ENCODE peak calls at places on chromosomes 2 and 18, in nine cellular contexts. Q is suprapubic skin, Y is AG09319, T is fibroblast of villous mesenchyme, D is AG04449, V is right lobe of liver, H is upper lobe of left lung, L is transverse colon, W is adrenal gland. P is an unnamed sample.

GRCh38 chr2:120949957-120950590 is 214.4 kb downstream of the GLI2 start:
- DNase-seq in Q (no peak), Y (no peak), T (no peak), D (no peak), V (no peak), H (no peak), L (no peak), W (no peak), P (no peak)

GRCh38 chr18:24726727-24727539 is 266.5 kb downstream of the HRH4 start:
- DNase-seq in Q (peak), Y (peak), T (peak), D (peak), V (peak), H (no peak), L (peak), W (peak), P (peak)

GRCh38 chr2:33476100-33476792 is at the start of gene RASGRP3:
- DNase-seq in Q (peak), Y (peak), T (peak), D (peak), V (peak), H (peak), L (peak), W (peak), P (peak)

GRCh38 chr2:20604957-20605381 is 45.9 kb downstream of the HS1BP3 start:
- DNase-seq in Q (peak), Y (peak), T (peak), D (peak), V (peak), H (no peak), L (no peak), W (peak), P (peak)

GRCh38 chr18:478679-479078 is 21.8 kb downstream of the COLEC12 start:
- DNase-seq in Q (no peak), Y (no peak), T (peak), D (no peak), V (no peak), H (no peak), L (no peak), W (no peak), P (no peak)

GRCh38 chr2:105785095-105785847 is 40.6 kb downstream of the NCK2 start:
- DNase-seq in Q (no peak), Y (no peak), T (no peak), D (no peak), V (no peak), H (no peak), L (no peak), W (no peak), P (no peak)

GRCh38 chr2:151775057-151775740 is 40.9 kb upstream of the NEB start:
- DNase-seq in Q (no peak), Y (no peak), T (peak), D (no peak), V (no peak), H (no peak), L (no peak), W (no peak), P (no peak)

GRCh38 chr2:58866040-58866439 is 624.9 kb upstream of the FANCL start:
- DNase-seq in Q (no peak), Y (no peak), T (no peak), D (no peak), V (no peak), H (no peak), L (no peak), W (no peak), P (no peak)

GRCh38 chr2:175282300-175282699 is 100.8 kb upstream of the ATP5MC3 start:
- DNase-seq in Q (no peak), Y (peak), T (peak), D (no peak), V (no peak), H (no peak), L (no peak), W (no peak), P (no peak)

GRCh38 chr18:76766429-76766828 is 55.9 kb upstream of the ZNF236 start:
- DNase-seq in Q (no peak), Y (no peak), T (no peak), D (no peak), V (no peak), H (no peak), L (no peak), W (no peak), P (no peak)

GRCh38 chr2:126804347-126804746 is 94.3 kb upstream of the TEX51 start:
- DNase-seq in Q (no peak), Y (no peak), T (no peak), D (no peak), V (no peak), H (peak), L (no peak), W (no peak), P (no peak)

GRCh38 chr2:20071397-20072383 is 20.3 kb upstream of the LAPTM4A start:
- DNase-seq in Q (no peak), Y (peak), T (peak), D (peak), V (no peak), H (peak), L (no peak), W (peak), P (peak)

GRCh38 chr2:120854766-120855530 is 119.3 kb downstream of the GLI2 start:
- DNase-seq in Q (peak), Y (no peak), T (no peak), D (no peak), V (no peak), H (no peak), L (no peak), W (no peak), P (no peak)

GRCh38 chr18:8140841-8141501 is 468.3 kb upstream of the RAB12 start:
- DNase-seq in Q (no peak), Y (no peak), T (peak), D (no peak), V (no peak), H (no peak), L (peak), W (peak), P (no peak)

GRCh38 chr2:241489733-241490443 is 18.5 kb downstream of the STK25 start:
- DNase-seq in Q (no peak), Y (no peak), T (no peak), D (no peak), V (no peak), H (peak), L (peak), W (no peak), P (no peak)

GRCh38 chr2:105926960-105927678 is 182.4 kb downstream of the NCK2 start:
- DNase-seq in Q (no peak), Y (no peak), T (no peak), D (no peak), V (no peak), H (no peak), L (peak), W (no peak), P (no peak)

GRCh38 chr2:210299974-210300373 is 15.0 kb downstream of the MYL1 start:
- DNase-seq in Q (no peak), Y (no peak), T (no peak), D (no peak), V (no peak), H (no peak), L (no peak), W (no peak), P (no peak)

GRCh38 chr2:28824207-28824606 is 13.6 kb downstream of the SPDYA start:
- DNase-seq in Q (no peak), Y (no peak), T (no peak), D (no peak), V (no peak), H (no peak), L (no peak), W (no peak), P (no peak)

DNA sequence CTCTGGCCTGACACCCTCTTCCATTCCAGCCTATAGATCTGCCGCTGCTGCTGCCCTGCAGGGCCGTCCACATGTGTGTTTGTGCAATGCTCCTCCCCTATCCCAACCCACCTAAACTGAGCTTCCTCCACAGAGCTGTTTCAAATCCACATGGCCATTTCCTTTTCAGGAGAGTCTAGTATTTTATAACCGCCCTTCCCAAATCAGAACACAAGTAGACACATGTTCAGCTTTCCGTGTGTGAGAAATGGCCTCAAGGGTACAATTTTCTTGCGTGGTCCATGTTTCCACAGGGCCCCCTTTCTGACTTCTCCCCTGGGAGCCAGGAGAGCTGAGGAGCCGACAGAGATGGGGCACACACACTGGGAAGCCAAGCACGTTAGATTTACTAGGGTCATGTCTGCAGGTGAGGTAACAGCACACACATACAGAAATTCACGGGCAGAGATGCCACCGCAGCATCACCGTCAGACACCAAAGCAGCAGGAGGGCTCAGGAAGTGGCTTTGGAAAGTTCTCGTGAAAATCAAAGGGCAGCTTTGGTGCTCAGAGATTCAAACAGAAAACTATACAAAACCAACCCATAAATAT is 102.9 kb upstream of the TGFA start:
- DNase-seq in Q (no peak), Y (no peak), T (no peak), D (no peak), V (no peak), H (no peak), L (no peak), W (no peak), P (no peak)
- TF ChIP-seq CTCF in Q (no peak), Y (no peak), T (no peak), D (no peak), V (no peak), H (no peak), L (no peak), W (no peak), P (no peak)

GRCh38 chr2:194319222-194319992 is 1337.6 kb upstream of the SLC39A10 start:
- DNase-seq in Q (no peak), Y (no peak), T (no peak), D (no peak), V (no peak), H (no peak), L (no peak), W (no peak), P (no peak)
- TF ChIP-seq CTCF in Q (no peak), Y (no peak), T (no peak), D (no peak), V (peak), H (no peak), L (no peak), W (no peak), P (no peak)

GRCh38 chr2:154092571-154092970 is 220.8 kb downstream of the GALNT13 start:
- DNase-seq in Q (no peak), Y (no peak), T (no peak), D (no peak), V (no peak), H (no peak), L (no peak), W (no peak), P (no peak)

GRCh38 chr2:154097823-154098398 is 226.2 kb downstream of the GALNT13 start:
- DNase-seq in Q (no peak), Y (no peak), T (no peak), D (no peak), V (no peak), H (no peak), L (no peak), W (no peak), P (no peak)

DNA sequence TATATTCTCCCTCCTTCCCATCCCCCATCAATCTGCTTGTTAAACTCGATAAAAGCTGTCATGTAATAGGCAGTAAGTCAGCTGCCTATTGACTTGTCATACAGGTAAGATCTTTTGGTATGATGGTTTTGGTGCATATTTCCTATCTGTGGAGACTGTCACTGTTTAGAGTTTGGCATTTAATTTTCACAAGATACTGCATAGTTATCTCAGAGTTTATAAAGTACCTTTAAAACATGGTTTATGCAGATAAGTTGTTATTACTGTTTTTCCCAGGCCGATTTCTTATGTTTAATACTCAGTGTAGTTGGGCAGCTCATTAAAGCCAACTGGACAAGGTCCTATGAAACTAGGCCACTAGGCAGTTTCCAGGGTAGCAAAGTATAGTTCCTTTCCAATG is 222.1 kb downstream of the GALNT13 start:
- DNase-seq in Q (no peak), Y (no peak), T (no peak), D (no peak), V (no peak), H (no peak), L (no peak), W (no peak), P (no peak)
- TF ChIP-seq CTCF in Q (no peak), Y (no peak), T (no peak), D (no peak), V (no peak), H (no peak), L (no peak), W (no peak), P (no peak)

GRCh38 chr2:102050854-102051391 is 59.2 kb downstream of the IL1R2 start:
- DNase-seq in Q (peak), Y (no peak), T (peak), D (no peak), V (peak), H (no peak), L (peak), W (peak), P (no peak)

GRCh38 chr2:102051659-102052366 is 60.1 kb downstream of the IL1R2 start:
- DNase-seq in Q (peak), Y (no peak), T (peak), D (no peak), V (no peak), H (no peak), L (no peak), W (no peak), P (no peak)

GRCh38 chr2:102055346-102055975 is 63.7 kb downstream of the IL1R2 start:
- DNase-seq in Q (peak), Y (no peak), T (peak), D (no peak), V (peak), H (no peak), L (no peak), W (no peak), P (no peak)

GRCh38 chr2:102052367-102052764 is 60.6 kb downstream of the IL1R2 start:
- DNase-seq in Q (peak), Y (no peak), T (peak), D (no peak), V (no peak), H (no peak), L (no peak), W (no peak), P (no peak)

GRCh38 chr2:102053096-102053495 is 61.3 kb downstream of the IL1R2 start:
- DNase-seq in Q (peak), Y (no peak), T (no peak), D (no peak), V (peak), H (no peak), L (no peak), W (no peak), P (no peak)
- TF ChIP-seq CTCF in Q (no peak), Y (no peak), T (no peak), D (no peak), V (no peak), H (no peak), L (no peak), W (no peak), P (no peak)

GRCh38 chr2:238291550-238292281 is 3.3 kb upstream of the PER2 start:
- DNase-seq in Q (no peak), Y (no peak), T (no peak), D (no peak), V (no peak), H (no peak), L (no peak), W (no peak), P (no peak)

GRCh38 chr2:238296638-238297457 is 8.4 kb upstream of the PER2 start:
- DNase-seq in Q (no peak), Y (no peak), T (no peak), D (no peak), V (no peak), H (peak), L (no peak), W (no peak), P (no peak)

GRCh38 chr2:238294046-238294392 is 5.6 kb upstream of the PER2 start:
- DNase-seq in Q (peak), Y (no peak), T (no peak), D (no peak), V (no peak), H (no peak), L (no peak), W (no peak), P (no peak)

GRCh38 chr2:238295144-238296112 is 7.0 kb upstream of the PER2 start:
- DNase-seq in Q (no peak), Y (no peak), T (no peak), D (no peak), V (no peak), H (no peak), L (no peak), W (no peak), P (no peak)

DNA sequence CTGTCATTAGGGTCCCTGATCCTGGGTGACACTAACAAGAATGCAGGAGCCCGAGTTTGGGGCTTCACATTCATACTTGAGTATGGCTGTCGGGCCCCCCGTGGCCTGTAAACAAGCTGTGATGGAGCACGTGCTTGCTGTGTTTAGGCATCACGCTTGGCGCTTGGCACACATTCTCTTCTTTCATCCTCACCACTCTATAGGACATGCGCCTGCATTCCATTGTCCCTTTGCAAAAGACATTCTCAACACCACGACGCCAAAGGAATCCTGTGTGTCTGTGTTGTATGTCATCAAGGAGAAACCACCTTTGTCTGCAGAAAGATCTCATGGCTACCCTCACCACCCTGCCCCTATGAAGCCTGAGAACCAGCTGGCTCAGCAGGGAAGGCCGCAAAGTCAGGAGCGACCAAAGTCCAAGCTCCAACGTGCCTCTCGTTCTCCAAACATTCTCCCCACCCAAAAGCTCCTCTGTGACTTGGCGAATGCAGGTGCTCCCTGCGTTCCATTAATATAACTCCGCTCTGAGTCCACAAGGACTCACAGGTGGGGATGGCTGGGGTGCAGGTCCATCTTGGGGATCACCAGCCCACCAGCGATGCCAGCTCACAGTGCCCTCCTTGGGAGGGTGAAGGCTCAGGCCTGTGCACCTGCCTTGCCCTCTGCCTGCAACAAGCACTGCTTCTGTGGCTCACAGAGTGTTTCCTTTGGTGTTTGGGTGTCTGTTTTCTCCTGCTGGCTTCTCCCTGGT is 6.2 kb upstream of the PER2 start:
- DNase-seq in Q (peak), Y (no peak), T (no peak), D (no peak), V (peak), H (no peak), L (peak), W (no peak), P (no peak)
- TF ChIP-seq CTCF in Q (no peak), Y (no peak), T (no peak), D (no peak), V (no peak), H (no peak), L (no peak), W (no peak), P (no peak)

GRCh38 chr2:16202643-16203020 is 262.3 kb downstream of the MYCN start:
- DNase-seq in Q (no peak), Y (no peak), T (no peak), D (no peak), V (no peak), H (no peak), L (no peak), W (no peak), P (no peak)

GRCh38 chr2:16203069-16203468 is 262.7 kb downstream of the MYCN start:
- DNase-seq in Q (no peak), Y (no peak), T (no peak), D (no peak), V (no peak), H (no peak), L (peak), W (no peak), P (no peak)

GRCh38 chr2:16204251-16204650 is 263.9 kb downstream of the MYCN start:
- DNase-seq in Q (no peak), Y (no peak), T (no peak), D (no peak), V (no peak), H (no peak), L (no peak), W (no peak), P (no peak)

GRCh38 chr2:16204791-16205620 is 264.7 kb downstream of the MYCN start:
- DNase-seq in Q (no peak), Y (no peak), T (no peak), D (no peak), V (no peak), H (no peak), L (no peak), W (no peak), P (no peak)

DNA sequence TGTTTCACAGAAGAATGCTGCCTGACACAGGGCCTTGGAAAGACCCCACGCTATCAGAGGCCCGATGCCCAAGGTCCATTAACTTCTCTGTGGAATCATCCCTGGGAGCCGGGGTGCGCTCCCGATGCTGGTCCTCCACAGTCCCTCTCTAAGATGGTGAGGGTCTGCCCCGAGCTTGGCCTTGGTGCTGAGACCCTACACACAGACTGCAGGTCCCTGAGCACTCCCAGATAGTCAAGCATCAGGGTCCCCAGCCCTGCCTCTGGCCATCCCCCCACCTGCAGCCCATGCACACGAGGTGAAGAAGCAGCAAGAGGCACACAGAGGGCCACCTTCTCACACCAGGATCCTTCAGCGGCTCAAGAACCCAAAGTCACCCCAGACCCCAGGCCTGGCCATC is 263.3 kb downstream of the MYCN start:
- DNase-seq in Q (no peak), Y (no peak), T (no peak), D (no peak), V (no peak), H (no peak), L (no peak), W (no peak), P (no peak)
- TF ChIP-seq CTCF in Q (no peak), Y (no peak), T (no peak), D (no peak), V (no peak), H (no peak), L (no peak), W (no peak), P (no peak)

GRCh38 chr2:68172990-68173715 is 15.5 kb downstream of the PNO1 start:
- DNase-seq in Q (no peak), Y (no peak), T (no peak), D (no peak), V (no peak), H (no peak), L (no peak), W (no peak), P (no peak)
- TF ChIP-seq CTCF in Q (no peak), Y (no peak), T (no peak), D (no peak), V (no peak), H (no peak), L (no peak), W (no peak), P (no peak)

DNA sequence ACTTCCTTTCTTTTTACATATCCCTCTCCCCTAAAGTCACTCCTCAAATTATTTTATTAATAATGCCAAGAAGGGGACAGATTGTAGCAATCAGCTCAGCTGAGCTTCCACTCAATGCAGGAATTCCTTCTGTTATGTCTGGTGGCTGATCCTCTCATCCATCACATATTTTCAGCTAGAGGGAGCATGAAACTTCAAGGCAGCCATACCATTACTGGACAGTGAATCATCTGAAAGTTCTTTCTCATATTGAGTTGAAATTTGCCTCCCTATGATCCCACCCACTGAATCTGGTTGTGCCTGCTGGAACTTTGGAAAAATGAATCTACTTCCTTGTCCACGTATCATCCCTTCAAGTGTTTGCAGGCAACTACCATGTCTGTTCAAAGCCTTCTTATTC is 11.2 kb downstream of the ZNF385B start:
- DNase-seq in Q (no peak), Y (no peak), T (peak), D (peak), V (no peak), H (no peak), L (no peak), W (no peak), P (peak)
- TF ChIP-seq CTCF in Q (no peak), Y (peak), T (peak), D (peak), V (no peak), H (no peak), L (no peak), W (no peak), P (peak)

P was measured in AG04450.